ENCODE peak calls at places on chromosomes 4 and X, in seven cellular contexts. L is thoracic aorta, K is lower lobe of right lung, P is upper lobe of right lung, D is gastrocnemius medialis, Z is Peyer's patch, J is thyroid gland. V is an unnamed sample.

GRCh38 chr4:42104521-42104920 is 47.9 kb downstream of the BEND4 start:
- DNase-seq in Z (no peak), J (no peak), D (no peak), L (no peak), K (no peak), P (no peak), V (no peak)

GRCh38 chrX:46324166-46324565 is 221.1 kb downstream of the ZNF674 start:
- DNase-seq in K (no peak), Z (no peak), D (no peak), L (no peak), P (no peak), J (no peak), V (no peak)

GRCh38 chrX:1421433-1422134 is 29.7 kb upstream of the SLC25A6 start:
- DNase-seq in Z (peak; percentile 19), P (peak; percentile 28), L (no peak), D (no peak), K (peak; percentile 21), J (no peak), V (no peak)

GRCh38 chr4:108959497-108959896 is 196.6 kb upstream of the ETNPPL start:
- DNase-seq in K (no peak), L (no peak), P (no peak), J (no peak), Z (no peak), D (no peak), V (no peak)

GRCh38 chr4:5893013-5893580 is at the start of gene CRMP1:
- DNase-seq in Z (no peak), D (no peak), J (no peak), K (no peak), L (no peak), P (no peak), V (no peak)

GRCh38 chrX:46722742-46723568 is 36.0 kb downstream of the SLC9A7 start:
- DNase-seq in J (no peak), D (no peak), L (no peak), K (no peak), P (no peak), Z (no peak), V (no peak)

GRCh38 chrX:20968996-20969395 is 405.2 kb upstream of the CNKSR2 start:
- DNase-seq in L (no peak), J (no peak), P (no peak), D (no peak), K (no peak), Z (no peak), V (no peak)

GRCh38 chr4:22473268-22473667 is 42.6 kb downstream of the ADGRA3 start:
- DNase-seq in L (no peak), J (no peak), Z (no peak), K (no peak), D (no peak), P (no peak), V (no peak)

GRCh38 chr4:40908297-40908696 is 158.5 kb downstream of the NSUN7 start:
- DNase-seq in Z (peak; percentile 56), P (peak; percentile 78), L (no peak), D (no peak), J (no peak), K (peak; percentile 71), V (no peak)

GRCh38 chr4:169008478-169008877 is 1.6 kb downstream of the CBR4 start:
- DNase-seq in K (no peak), P (no peak), L (no peak), D (no peak), J (no peak), Z (no peak), V (no peak)

DNA sequence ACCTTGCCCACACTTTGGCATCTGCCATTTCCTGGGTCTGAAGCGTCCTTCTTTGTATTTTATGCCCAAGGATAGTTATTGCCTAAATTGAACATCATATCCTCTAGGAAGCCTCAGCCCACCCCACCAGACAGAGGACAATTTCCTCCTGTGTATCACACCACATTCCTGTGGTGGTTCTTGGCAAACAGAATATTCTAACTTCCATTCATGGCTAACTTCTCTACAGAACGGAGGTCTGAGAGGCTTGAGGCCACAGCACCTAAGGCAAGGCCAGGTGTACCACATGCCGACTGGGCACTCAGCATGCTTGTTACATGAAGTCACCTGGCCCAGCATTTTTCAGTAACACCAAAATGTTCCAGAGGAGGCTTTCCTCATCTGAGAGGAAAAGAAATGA is 42.4 kb downstream of the CD99L2 start:
- DNase-seq in D (no peak), Z (no peak), J (no peak), K (no peak), P (no peak), L (no peak), V (no peak)
- H3K4me1 ChIP-seq in D (no peaks in the 10 kb centered on the region), Z (no peaks in the 10 kb centered on the region), J (no peaks in the 10 kb centered on the region), K (no peaks in the 10 kb centered on the region), P (no peaks in the 10 kb centered on the region), L (no peaks in the 10 kb centered on the region), V (peaks cover 8% of the 10 kb centered on the region)

DNA sequence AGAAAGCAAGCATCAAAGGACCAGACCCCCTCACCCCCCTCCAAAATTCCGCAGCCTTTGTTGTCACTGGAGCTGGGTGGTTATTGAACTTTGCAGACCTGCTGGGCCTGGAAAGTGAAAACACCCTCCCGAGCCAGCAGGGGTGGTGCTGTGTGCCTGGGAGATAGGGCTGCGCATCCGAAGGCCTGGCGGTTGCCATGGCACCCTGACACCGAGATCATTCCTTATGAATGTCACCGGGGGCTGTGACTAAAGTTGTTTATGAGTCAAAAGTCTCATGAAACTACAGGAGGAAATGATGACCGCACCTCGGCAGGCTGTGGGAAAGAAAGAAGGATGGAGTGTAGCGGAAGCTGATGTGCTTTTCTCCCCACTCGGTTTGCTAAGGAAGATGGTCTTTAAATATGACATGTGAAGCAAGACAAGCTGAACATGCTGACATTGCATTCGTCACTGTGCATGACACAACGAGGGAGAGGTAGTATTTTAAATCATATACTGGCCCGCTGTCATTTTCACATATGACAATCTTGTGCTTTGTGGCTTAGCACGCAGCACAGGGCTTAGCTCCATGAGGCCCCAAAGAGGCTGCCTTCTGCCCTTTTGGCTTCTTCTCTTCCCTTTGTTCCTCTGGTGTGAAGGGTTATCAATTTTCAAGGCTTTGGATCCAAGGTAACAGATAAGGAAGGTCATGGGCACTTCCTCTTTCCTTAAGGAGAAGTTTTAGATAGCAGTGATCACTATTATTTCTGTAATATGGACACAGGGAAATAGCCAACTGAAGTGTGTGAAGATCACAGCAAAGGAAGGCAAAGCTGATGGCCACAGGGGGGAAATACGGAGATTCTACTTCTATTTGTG is 367.1 kb downstream of the UNC5C start:
- DNase-seq in Z (no peak), L (no peak), P (no peak), J (no peak), K (no peak), D (no peak), V (no peak)
- H3K27ac ChIP-seq in Z (no peak overlapping the region), L (no peak overlapping the region), P (no peak overlapping the region), J (no peak overlapping the region), K (no peak overlapping the region), D (no peak overlapping the region), V (no peak overlapping the region)

DNA sequence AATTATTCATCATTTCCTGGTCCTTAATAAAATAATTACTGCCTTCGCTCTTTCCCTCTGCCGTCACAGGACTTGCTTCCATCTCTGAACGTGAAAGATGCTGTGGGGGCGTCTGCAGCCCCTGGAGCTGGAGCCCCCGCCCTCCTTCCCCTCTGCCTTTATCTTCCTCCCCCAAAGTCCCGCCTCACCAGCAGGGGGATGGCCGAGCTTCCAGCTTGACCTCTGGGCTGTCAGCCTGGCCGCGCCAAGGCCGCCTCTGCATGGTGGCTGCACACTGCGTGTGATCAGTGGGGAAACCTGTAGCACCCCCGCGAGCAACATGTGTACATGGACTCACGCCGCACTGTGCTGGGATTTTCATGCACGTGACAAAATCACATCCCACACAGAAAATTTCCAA is 26.4 kb upstream of the PSAPL1 start:
- DNase-seq in J (no peak), L (no peak), Z (no peak), P (no peak), D (no peak), K (no peak), V (no peak)
- TF ChIP-seq CTCF in J (no peak), L (no peak), Z (no peak), P (no peak), D (no peak), K (no peak), V (no peak)

GRCh38 chr4:53365121-53365485 is 758 bp downstream of the SCFD2 start:
- DNase-seq in P (no peak), L (no peak), K (no peak), J (no peak), D (no peak), Z (no peak), V (no peak)

GRCh38 chr4:53365486-53366300 is at the start of gene SCFD2:
- DNase-seq in Z (peak; percentile 98), K (peak; percentile 98), P (peak; percentile 97), D (peak; percentile 96), J (peak; percentile 97), L (peak; percentile 99), V (peak; percentile 99)

GRCh38 chr4:53364624-53365023 is 1.2 kb downstream of the SCFD2 start:
- DNase-seq in K (no peak), J (no peak), D (no peak), Z (no peak), P (no peak), L (no peak), V (no peak)

GRCh38 chr4:53361451-53361850 is 4.4 kb downstream of the SCFD2 start:
- DNase-seq in P (no peak), J (no peak), K (no peak), L (no peak), Z (no peak), D (no peak), V (no peak)

DNA sequence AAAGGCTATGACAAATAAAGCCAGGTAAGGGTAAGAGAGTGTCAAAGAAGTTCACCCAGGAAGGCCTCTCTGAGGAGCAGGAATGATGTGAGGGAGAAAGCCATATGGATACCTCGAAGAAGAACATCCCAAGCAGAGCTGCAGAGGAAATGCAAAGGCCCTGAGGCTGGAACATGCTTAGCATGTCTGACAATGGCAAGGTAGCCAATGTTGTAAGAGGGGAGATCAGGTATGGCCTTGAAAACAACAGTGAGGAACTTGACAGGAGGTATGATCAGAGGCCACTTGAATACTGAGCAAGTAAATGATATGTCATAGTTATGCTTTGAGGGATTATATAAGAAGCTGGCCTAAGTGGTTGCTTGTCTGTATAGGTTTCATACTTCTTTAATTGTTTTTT is 3.8 kb downstream of the SCFD2 start:
- DNase-seq in J (no peak), D (no peak), L (no peak), P (no peak), K (no peak), Z (no peak), V (no peak)
- H3K4me1 ChIP-seq in J (peaks cover 28% of the 10 kb centered on the region), D (peaks cover 16% of the 10 kb centered on the region), L (peaks cover 40% of the 10 kb centered on the region), P (peaks cover 22% of the 10 kb centered on the region), K (peaks cover 32% of the 10 kb centered on the region), Z (no peaks in the 10 kb centered on the region), V (peaks cover 35% of the 10 kb centered on the region)

DNA sequence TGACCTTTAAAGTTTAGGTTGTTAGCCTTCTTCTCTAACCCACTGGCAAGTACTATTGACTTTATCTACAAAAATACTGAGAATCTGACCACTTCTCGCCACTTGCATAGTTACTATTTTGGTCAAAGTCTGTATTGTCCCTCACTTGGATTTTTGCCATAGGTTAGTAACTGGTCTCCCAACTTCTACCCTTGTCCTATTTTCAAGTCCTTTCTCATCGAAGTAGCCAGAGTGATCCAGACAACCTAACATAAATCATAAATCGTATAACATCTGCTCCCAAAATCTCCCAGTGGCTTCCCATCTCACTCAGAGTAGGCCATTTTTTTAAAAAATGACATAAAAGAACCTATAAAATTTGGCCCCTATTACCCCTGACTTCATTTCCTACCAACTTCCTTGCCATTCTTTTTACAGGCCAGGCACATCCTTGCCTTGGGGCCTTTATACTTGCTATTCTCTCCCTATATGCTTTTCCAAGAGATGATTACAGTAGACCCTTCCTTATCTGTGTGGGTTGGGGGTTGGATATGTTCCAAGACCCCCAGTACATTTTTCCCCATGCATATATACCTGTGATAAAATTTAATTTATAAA is 29.0 kb downstream of the WDFY3 start:
- DNase-seq in P (no peak), D (no peak), K (no peak), Z (no peak), J (no peak), L (no peak), V (no peak)
- H3K27ac ChIP-seq in P (no peak overlapping the region), D (peak overlapping the region; percentile 23), K (no peak overlapping the region), Z (no peak overlapping the region), J (no peak overlapping the region), L (peak overlapping the region; percentile 70), V (no peak overlapping the region)

GRCh38 chr4:48445704-48446103 is 37.4 kb upstream of the SLC10A4 start:
- DNase-seq in P (no peak), L (no peak), J (no peak), Z (no peak), K (no peak), D (no peak), V (no peak)
- TF ChIP-seq CTCF in P (peak; percentile 66), L (peak; percentile 61), J (peak; percentile 19), Z (peak; percentile 57), K (peak; percentile 57), D (no peak), V (peak; percentile 54)